ENCODE peak calls at places on chromosomes 7 and 10, in ten cellular contexts. G is Panc1, E is fibroblast of pulmonary artery, Y is upper lobe of right lung, J is GM12865, Z is cardiac muscle cell, B is left ventricle myocardium inferior, C is body of pancreas, F is AG04450, U is sigmoid colon. H is an unnamed sample.

GRCh38 chr10:132914732-132915131 is 27.6 kb downstream of the CFAP46 start:
- DNase-seq in G (no peak), E (no peak), Y (peak; percentile 42), J (no peak), Z (no peak), B (no peak), C (no peak), F (no peak), U (peak; percentile 28), H (peak; percentile 68)

GRCh38 chr7:142587578-142588191 is 161.6 kb upstream of the PRSS1 start:
- DNase-seq in G (no peak), E (peak; percentile 83), Y (no peak), J (peak; percentile 65), Z (peak; percentile 59), B (no peak), C (peak; percentile 83), F (no peak), U (no peak), H (no peak)

GRCh38 chr7:22488643-22489462 is 11.1 kb downstream of the STEAP1B start:
- DNase-seq in G (peak; percentile 60), E (peak; percentile 81), Y (no peak), J (peak; percentile 71), Z (peak; percentile 79), B (peak; percentile 33), C (peak; percentile 73), F (peak; percentile 45), U (peak; percentile 76), H (no peak)

GRCh38 chr7:14385074-14385473 is 395.6 kb upstream of the ETV1 start:
- DNase-seq in G (no peak), E (no peak), Y (no peak), J (no peak), Z (no peak), B (no peak), C (no peak), F (no peak), U (no peak), H (no peak)

GRCh38 chr10:24207781-24208611 is 942 bp upstream of the KIAA1217 start:
- DNase-seq in G (no peak), E (peak; percentile 72), Y (no peak), J (no peak), Z (peak; percentile 19), B (peak; percentile 35), C (peak; percentile 80), F (no peak), U (no peak), H (no peak)

GRCh38 chr7:16916111-16916639 is 34.4 kb upstream of the AGR3 start:
- DNase-seq in G (no peak), E (peak; percentile 72), Y (no peak), J (no peak), Z (no peak), B (no peak), C (no peak), F (peak; percentile 63), U (no peak), H (no peak)

GRCh38 chr7:122752583-122752982 is 49.9 kb upstream of the RNF148 start:
- DNase-seq in G (no peak), E (no peak), Y (no peak), J (no peak), Z (no peak), B (no peak), C (no peak), F (no peak), U (no peak), H (no peak)

GRCh38 chr7:106597751-106598619 is 63.0 kb downstream of the CCDC71L start:
- DNase-seq in G (no peak), E (no peak), Y (no peak), J (peak; percentile 5), Z (no peak), B (no peak), C (no peak), F (no peak), U (no peak), H (no peak)

DNA sequence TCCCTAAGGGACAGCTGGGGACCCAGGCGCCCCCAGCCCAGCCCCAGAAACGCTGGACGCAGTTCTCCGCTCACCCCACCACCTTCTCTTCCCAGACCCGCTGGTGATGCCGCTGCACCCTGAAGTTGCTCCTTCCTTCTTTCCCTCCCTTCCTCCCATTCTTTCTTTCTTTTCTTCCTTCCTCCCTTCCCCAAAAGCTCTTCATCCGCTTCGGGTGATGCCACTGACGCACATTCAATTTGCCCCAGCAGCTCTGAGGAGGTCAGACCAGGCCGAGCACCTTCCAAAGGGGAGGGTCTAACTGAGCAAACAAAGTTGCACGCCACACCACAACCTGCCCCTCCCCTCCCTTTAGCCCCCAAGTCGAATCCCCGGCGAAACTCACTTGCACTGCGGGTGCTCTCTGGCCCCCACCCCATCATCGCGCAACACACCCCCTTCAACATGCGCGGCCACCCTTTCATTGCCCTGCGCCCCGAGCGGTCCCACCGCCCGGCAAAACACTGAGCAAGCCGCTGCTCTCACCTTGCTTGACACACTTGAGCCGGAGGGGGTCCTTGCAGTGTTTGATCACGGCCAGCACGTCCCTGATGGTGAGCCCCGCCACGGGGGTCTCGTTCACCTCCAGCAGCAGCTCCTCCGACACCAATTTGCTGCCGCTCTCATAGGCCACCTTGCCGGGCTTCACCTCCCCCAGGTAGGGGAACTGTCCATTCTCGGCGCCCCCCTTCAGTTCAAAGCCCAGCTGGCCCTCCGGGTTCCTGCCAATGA is 787 bp downstream of the MAGI2 start:
- DNase-seq in G (no peak), E (peak; percentile 56), Y (peak; percentile 67), J (no peak), Z (peak; percentile 45), B (peak; percentile 16), C (peak; percentile 2), F (no peak), U (peak; percentile 71), H (peak; percentile 90)
- TF ChIP-seq CTCF in G (no peak), E (no peak), Y (no peak), J (no peak), Z (no peak), B (no peak), C (no peak), F (no peak), U (no peak), H (no peak)

GRCh38 chr7:92727755-92728154 is 108.6 kb downstream of the CDK6 start:
- DNase-seq in G (no peak), E (no peak), Y (no peak), J (no peak), Z (no peak), B (no peak), C (no peak), F (no peak), U (no peak), H (no peak)

GRCh38 chr7:92731327-92732063 is 104.9 kb downstream of the CDK6 start:
- DNase-seq in G (no peak), E (peak; percentile 55), Y (no peak), J (no peak), Z (no peak), B (no peak), C (no peak), F (no peak), U (no peak), H (no peak)

GRCh38 chr7:92730808-92731207 is 105.6 kb downstream of the CDK6 start:
- DNase-seq in G (no peak), E (no peak), Y (no peak), J (no peak), Z (no peak), B (no peak), C (no peak), F (no peak), U (no peak), H (no peak)

GRCh38 chr7:92729172-92729571 is 107.2 kb downstream of the CDK6 start:
- DNase-seq in G (no peak), E (no peak), Y (no peak), J (no peak), Z (no peak), B (no peak), C (no peak), F (no peak), U (no peak), H (no peak)

GRCh38 chr7:92729751-92730150 is 106.6 kb downstream of the CDK6 start:
- DNase-seq in G (no peak), E (no peak), Y (no peak), J (no peak), Z (no peak), B (no peak), C (no peak), F (no peak), U (no peak), H (no peak)
- TF ChIP-seq CTCF in G (no peak), E (no peak), Y (no peak), J (no peak), Z (no peak), B (no peak), C (no peak), F (no peak), U (no peak), H (no peak)

GRCh38 chr7:75758491-75758890 is 13.5 kb downstream of the CCL26 start:
- DNase-seq in G (no peak), E (no peak), Y (no peak), J (no peak), Z (no peak), B (no peak), C (no peak), F (no peak), U (no peak), H (no peak)
- TF ChIP-seq CTCF in G (no peak), E (no peak), Y (no peak), J (no peak), Z (no peak), B (no peak), C (no peak), F (no peak), U (no peak), H (no peak)

GRCh38 chr10:103478671-103479070 is 369 bp downstream of the CALHM3 start:
- DNase-seq in G (no peak), E (no peak), Y (no peak), J (no peak), Z (no peak), B (no peak), C (no peak), F (no peak), U (no peak), H (no peak)

GRCh38 chr10:103475437-103475836 is 3.6 kb downstream of the CALHM3 start:
- DNase-seq in G (no peak), E (no peak), Y (no peak), J (no peak), Z (no peak), B (no peak), C (no peak), F (no peak), U (no peak), H (no peak)

GRCh38 chr10:103479135-103479534 is at the start of gene CALHM3:
- DNase-seq in G (no peak), E (no peak), Y (no peak), J (no peak), Z (no peak), B (no peak), C (no peak), F (no peak), U (no peak), H (no peak)

GRCh38 chr10:103474077-103474476 is 5.0 kb downstream of the CALHM3 start:
- DNase-seq in G (no peak), E (no peak), Y (no peak), J (no peak), Z (no peak), B (no peak), C (no peak), F (no peak), U (no peak), H (no peak)

DNA sequence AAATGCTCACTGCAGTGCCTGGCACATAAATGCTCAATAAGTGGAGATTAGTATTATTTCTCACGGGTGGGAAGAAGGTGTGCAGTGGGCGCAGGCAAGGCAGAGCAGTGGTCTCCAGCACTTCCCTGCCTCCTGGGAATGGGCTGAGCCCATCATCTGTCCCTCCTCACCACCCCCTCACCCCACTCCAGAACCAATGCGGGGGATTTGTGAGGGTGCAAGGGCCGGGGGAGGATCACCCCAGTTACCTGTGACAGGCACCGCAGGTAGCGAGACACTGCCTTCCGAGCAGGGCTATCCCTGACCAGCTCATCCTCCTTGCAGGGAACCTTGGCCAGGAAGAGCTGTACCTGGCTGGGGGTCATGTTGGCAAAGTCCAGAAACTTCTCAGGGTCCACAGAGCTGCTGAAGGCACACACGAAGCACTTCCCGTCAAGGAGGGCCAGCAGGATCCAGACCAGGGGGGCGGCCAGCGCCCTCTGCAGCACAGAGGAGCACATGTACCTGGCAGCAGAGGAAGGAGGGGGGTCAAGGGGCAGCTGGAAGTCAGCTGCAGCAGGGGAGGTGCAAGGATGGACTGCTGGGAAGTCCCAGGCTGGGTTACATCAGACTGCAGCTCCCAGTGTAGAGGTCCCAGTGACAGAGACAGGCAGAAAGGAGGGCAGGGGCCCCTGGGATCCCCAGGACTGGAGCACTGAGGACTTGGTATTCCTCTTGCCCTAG is 2.8 kb downstream of the CALHM3 start:
- DNase-seq in G (no peak), E (peak; percentile 22), Y (no peak), J (peak; percentile 82), Z (peak; percentile 41), B (no peak), C (no peak), F (no peak), U (no peak), H (no peak)
- TF ChIP-seq CTCF in G (no peak), E (peak; percentile 27), Y (no peak), J (peak; percentile 68), Z (peak; percentile 33), B (no peak), C (no peak), F (peak; percentile 17), U (no peak), H (peak; percentile 29)